ENCODE peak calls at places on chromosomes 13 and 19, in ten cellular contexts. One of them, this sample, is unnamed.

GRCh38 chr13:79385694-79386093 is 20.4 kb downstream of the RBM26 start:
- DNase-seq in progenitor cell of endocrine pancreas: no peak
- DNase-seq in tibial artery: no peak
- DNase-seq in activated T-cell treated with anti-CD3 and anti-CD28 coated beads, Interleukin-2, amount 50 U/mL, for 48 hours: no peak
- DNase-seq in NCI-H2081: no peak
- DNase-seq in GM06990: peak
- DNase-seq in occipital lobe: no peak
- DNase-seq in HTR-8/SVneo: no peak
- DNase-seq in Ammon's horn: no peak
- DNase-seq in psoas muscle: no peak
- DNase-seq in this sample: peak

GRCh38 chr19:10193666-10194499 is 870 bp downstream of the DNMT1 start:
- DNase-seq in HTR-8/SVneo: peak
- DNase-seq in NCI-H2081: peak
- DNase-seq in occipital lobe: no peak
- DNase-seq in GM06990: no peak
- DNase-seq in progenitor cell of endocrine pancreas: peak
- DNase-seq in psoas muscle: no peak
- DNase-seq in tibial artery: no peak
- DNase-seq in activated T-cell treated with anti-CD3 and anti-CD28 coated beads, Interleukin-2, amount 50 U/mL, for 48 hours: no peak
- DNase-seq in Ammon's horn: no peak
- DNase-seq in this sample: no peak

GRCh38 chr19:391726-392374 is 17.1 kb downstream of the C2CD4C start:
- DNase-seq in GM06990: no peak
- DNase-seq in progenitor cell of endocrine pancreas: no peak
- DNase-seq in occipital lobe: no peak
- DNase-seq in tibial artery: no peak
- DNase-seq in Ammon's horn: no peak
- DNase-seq in NCI-H2081: no peak
- DNase-seq in HTR-8/SVneo: no peak
- DNase-seq in activated T-cell treated with anti-CD3 and anti-CD28 coated beads, Interleukin-2, amount 50 U/mL, for 48 hours: no peak
- DNase-seq in psoas muscle: no peak
- DNase-seq in this sample: no peak

GRCh38 chr19:15251010-15251748 is 18.9 kb upstream of the EPHX3 start:
- DNase-seq in Ammon's horn: no peak
- DNase-seq in NCI-H2081: no peak
- DNase-seq in activated T-cell treated with anti-CD3 and anti-CD28 coated beads, Interleukin-2, amount 50 U/mL, for 48 hours: no peak
- DNase-seq in psoas muscle: peak
- DNase-seq in occipital lobe: no peak
- DNase-seq in progenitor cell of endocrine pancreas: no peak
- DNase-seq in GM06990: no peak
- DNase-seq in tibial artery: peak
- DNase-seq in HTR-8/SVneo: no peak
- DNase-seq in this sample: no peak

GRCh38 chr19:57434386-57435061 is 601 bp upstream of the ZNF749 start:
- DNase-seq in activated T-cell treated with anti-CD3 and anti-CD28 coated beads, Interleukin-2, amount 50 U/mL, for 48 hours: no peak
- DNase-seq in occipital lobe: no peak
- DNase-seq in GM06990: no peak
- DNase-seq in NCI-H2081: peak
- DNase-seq in HTR-8/SVneo: peak
- DNase-seq in Ammon's horn: no peak
- DNase-seq in tibial artery: no peak
- DNase-seq in progenitor cell of endocrine pancreas: no peak
- DNase-seq in psoas muscle: no peak
- DNase-seq in this sample: no peak

GRCh38 chr19:11265785-11266236 is 3.5 kb upstream of the DOCK6 start:
- DNase-seq in tibial artery: no peak
- DNase-seq in activated T-cell treated with anti-CD3 and anti-CD28 coated beads, Interleukin-2, amount 50 U/mL, for 48 hours: no peak
- DNase-seq in occipital lobe: no peak
- DNase-seq in Ammon's horn: no peak
- DNase-seq in progenitor cell of endocrine pancreas: no peak
- DNase-seq in HTR-8/SVneo: no peak
- DNase-seq in NCI-H2081: no peak
- DNase-seq in psoas muscle: no peak
- DNase-seq in GM06990: no peak
- DNase-seq in this sample: no peak

GRCh38 chr13:27493981-27494380 is 43.6 kb upstream of the MTIF3 start:
- DNase-seq in psoas muscle: no peak
- DNase-seq in activated T-cell treated with anti-CD3 and anti-CD28 coated beads, Interleukin-2, amount 50 U/mL, for 48 hours: no peak
- DNase-seq in NCI-H2081: no peak
- DNase-seq in occipital lobe: no peak
- DNase-seq in tibial artery: no peak
- DNase-seq in Ammon's horn: no peak
- DNase-seq in progenitor cell of endocrine pancreas: no peak
- DNase-seq in HTR-8/SVneo: no peak
- DNase-seq in GM06990: no peak
- DNase-seq in this sample: no peak

GRCh38 chr19:48856921-48857320 is 11.5 kb downstream of the PLEKHA4 start:
- DNase-seq in activated T-cell treated with anti-CD3 and anti-CD28 coated beads, Interleukin-2, amount 50 U/mL, for 48 hours: no peak
- DNase-seq in GM06990: no peak
- DNase-seq in tibial artery: no peak
- DNase-seq in Ammon's horn: no peak
- DNase-seq in progenitor cell of endocrine pancreas: no peak
- DNase-seq in HTR-8/SVneo: no peak
- DNase-seq in psoas muscle: no peak
- DNase-seq in NCI-H2081: no peak
- DNase-seq in occipital lobe: no peak
- DNase-seq in this sample: no peak

GRCh38 chr19:5397804-5398692 is 57.2 kb upstream of the ZNRF4 start:
- DNase-seq in psoas muscle: no peak
- DNase-seq in Ammon's horn: no peak
- DNase-seq in tibial artery: no peak
- DNase-seq in GM06990: no peak
- DNase-seq in progenitor cell of endocrine pancreas: no peak
- DNase-seq in NCI-H2081: no peak
- DNase-seq in HTR-8/SVneo: no peak
- DNase-seq in occipital lobe: no peak
- DNase-seq in activated T-cell treated with anti-CD3 and anti-CD28 coated beads, Interleukin-2, amount 50 U/mL, for 48 hours: peak
- DNase-seq in this sample: no peak

GRCh38 chr13:42777476-42777875 is 3.9 kb upstream of the FAM216B start:
- DNase-seq in occipital lobe: no peak
- DNase-seq in tibial artery: no peak
- DNase-seq in Ammon's horn: no peak
- DNase-seq in psoas muscle: no peak
- DNase-seq in activated T-cell treated with anti-CD3 and anti-CD28 coated beads, Interleukin-2, amount 50 U/mL, for 48 hours: no peak
- DNase-seq in GM06990: no peak
- DNase-seq in progenitor cell of endocrine pancreas: no peak
- DNase-seq in NCI-H2081: no peak
- DNase-seq in HTR-8/SVneo: no peak
- DNase-seq in this sample: no peak

GRCh38 chr19:52397310-52398090 is at the start of gene ZNF528:
- DNase-seq in tibial artery: peak
- DNase-seq in psoas muscle: peak
- DNase-seq in Ammon's horn: peak
- DNase-seq in occipital lobe: peak
- DNase-seq in progenitor cell of endocrine pancreas: peak
- DNase-seq in GM06990: peak
- DNase-seq in NCI-H2081: peak
- DNase-seq in HTR-8/SVneo: peak
- DNase-seq in activated T-cell treated with anti-CD3 and anti-CD28 coated beads, Interleukin-2, amount 50 U/mL, for 48 hours: peak
- DNase-seq in this sample: peak

GRCh38 chr19:800360-801029 is 3.2 kb downstream of the PTBP1 start:
- DNase-seq in psoas muscle: no peak
- DNase-seq in activated T-cell treated with anti-CD3 and anti-CD28 coated beads, Interleukin-2, amount 50 U/mL, for 48 hours: peak
- DNase-seq in occipital lobe: no peak
- DNase-seq in Ammon's horn: no peak
- DNase-seq in NCI-H2081: no peak
- DNase-seq in progenitor cell of endocrine pancreas: no peak
- DNase-seq in GM06990: no peak
- DNase-seq in HTR-8/SVneo: no peak
- DNase-seq in tibial artery: no peak
- DNase-seq in this sample: no peak

GRCh38 chr13:107374038-107374437 is 806.1 kb upstream of the ARGLU1 start:
- DNase-seq in progenitor cell of endocrine pancreas: no peak
- DNase-seq in NCI-H2081: no peak
- DNase-seq in tibial artery: no peak
- DNase-seq in activated T-cell treated with anti-CD3 and anti-CD28 coated beads, Interleukin-2, amount 50 U/mL, for 48 hours: no peak
- DNase-seq in occipital lobe: no peak
- DNase-seq in psoas muscle: no peak
- DNase-seq in GM06990: no peak
- DNase-seq in Ammon's horn: no peak
- DNase-seq in HTR-8/SVneo: no peak
- DNase-seq in this sample: no peak

GRCh38 chr19:30158067-30158892 is 213.9 kb upstream of the ZNF536 start:
- DNase-seq in HTR-8/SVneo: no peak
- DNase-seq in psoas muscle: peak
- DNase-seq in NCI-H2081: no peak
- DNase-seq in occipital lobe: no peak
- DNase-seq in tibial artery: no peak
- DNase-seq in progenitor cell of endocrine pancreas: no peak
- DNase-seq in activated T-cell treated with anti-CD3 and anti-CD28 coated beads, Interleukin-2, amount 50 U/mL, for 48 hours: no peak
- DNase-seq in GM06990: no peak
- DNase-seq in Ammon's horn: no peak
- DNase-seq in this sample: no peak

GRCh38 chr13:27007166-27007565 is 164.4 kb downstream of the USP12 start:
- DNase-seq in occipital lobe: peak
- DNase-seq in HTR-8/SVneo: no peak
- DNase-seq in Ammon's horn: peak
- DNase-seq in NCI-H2081: peak
- DNase-seq in progenitor cell of endocrine pancreas: no peak
- DNase-seq in activated T-cell treated with anti-CD3 and anti-CD28 coated beads, Interleukin-2, amount 50 U/mL, for 48 hours: peak
- DNase-seq in GM06990: no peak
- DNase-seq in psoas muscle: no peak
- DNase-seq in tibial artery: no peak
- DNase-seq in this sample: no peak

GRCh38 chr19:30648321-30648720 is 276.1 kb downstream of the ZNF536 start:
- DNase-seq in NCI-H2081: no peak
- DNase-seq in HTR-8/SVneo: no peak
- DNase-seq in tibial artery: no peak
- DNase-seq in activated T-cell treated with anti-CD3 and anti-CD28 coated beads, Interleukin-2, amount 50 U/mL, for 48 hours: no peak
- DNase-seq in GM06990: no peak
- DNase-seq in Ammon's horn: peak
- DNase-seq in psoas muscle: no peak
- DNase-seq in occipital lobe: no peak
- DNase-seq in progenitor cell of endocrine pancreas: no peak
- DNase-seq in this sample: no peak

GRCh38 chr13:94433055-94433947 is 46.2 kb downstream of the DCT start:
- DNase-seq in occipital lobe: no peak
- DNase-seq in tibial artery: no peak
- DNase-seq in NCI-H2081: peak
- DNase-seq in GM06990: no peak
- DNase-seq in activated T-cell treated with anti-CD3 and anti-CD28 coated beads, Interleukin-2, amount 50 U/mL, for 48 hours: peak
- DNase-seq in psoas muscle: peak
- DNase-seq in progenitor cell of endocrine pancreas: no peak
- DNase-seq in Ammon's horn: no peak
- DNase-seq in HTR-8/SVneo: no peak
- DNase-seq in this sample: no peak

GRCh38 chr19:17023805-17024204 is 2.8 kb downstream of the CPAMD8 start:
- DNase-seq in tibial artery: no peak
- DNase-seq in HTR-8/SVneo: no peak
- DNase-seq in activated T-cell treated with anti-CD3 and anti-CD28 coated beads, Interleukin-2, amount 50 U/mL, for 48 hours: no peak
- DNase-seq in psoas muscle: no peak
- DNase-seq in GM06990: no peak
- DNase-seq in occipital lobe: no peak
- DNase-seq in Ammon's horn: no peak
- DNase-seq in NCI-H2081: no peak
- DNase-seq in progenitor cell of endocrine pancreas: no peak
- DNase-seq in this sample: no peak

GRCh38 chr13:44605711-44606110 is 29.6 kb upstream of the TSC22D1 start:
- DNase-seq in Ammon's horn: no peak
- DNase-seq in tibial artery: no peak
- DNase-seq in GM06990: no peak
- DNase-seq in NCI-H2081: no peak
- DNase-seq in occipital lobe: no peak
- DNase-seq in activated T-cell treated with anti-CD3 and anti-CD28 coated beads, Interleukin-2, amount 50 U/mL, for 48 hours: no peak
- DNase-seq in progenitor cell of endocrine pancreas: no peak
- DNase-seq in psoas muscle: no peak
- DNase-seq in HTR-8/SVneo: no peak
- DNase-seq in this sample: no peak

GRCh38 chr19:47765522-47766358 is 12.8 kb upstream of the SELENOW start:
- DNase-seq in progenitor cell of endocrine pancreas: peak
- DNase-seq in activated T-cell treated with anti-CD3 and anti-CD28 coated beads, Interleukin-2, amount 50 U/mL, for 48 hours: peak
- DNase-seq in HTR-8/SVneo: peak
- DNase-seq in Ammon's horn: peak
- DNase-seq in tibial artery: peak
- DNase-seq in NCI-H2081: peak
- DNase-seq in GM06990: no peak
- DNase-seq in occipital lobe: no peak
- DNase-seq in psoas muscle: peak
- DNase-seq in this sample: no peak

GRCh38 chr13:110575322-110576069 is 14.0 kb upstream of the RAB20 start:
- DNase-seq in Ammon's horn: peak
- DNase-seq in psoas muscle: peak
- DNase-seq in activated T-cell treated with anti-CD3 and anti-CD28 coated beads, Interleukin-2, amount 50 U/mL, for 48 hours: peak
- DNase-seq in GM06990: peak
- DNase-seq in progenitor cell of endocrine pancreas: no peak
- DNase-seq in tibial artery: no peak
- DNase-seq in HTR-8/SVneo: no peak
- DNase-seq in occipital lobe: no peak
- DNase-seq in NCI-H2081: no peak
- DNase-seq in this sample: peak

GRCh38 chr13:94305934-94306333 is 173.5 kb downstream of the DCT start:
- DNase-seq in Ammon's horn: no peak
- DNase-seq in tibial artery: no peak
- DNase-seq in progenitor cell of endocrine pancreas: no peak
- DNase-seq in psoas muscle: no peak
- DNase-seq in occipital lobe: no peak
- DNase-seq in NCI-H2081: no peak
- DNase-seq in HTR-8/SVneo: no peak
- DNase-seq in GM06990: no peak
- DNase-seq in activated T-cell treated with anti-CD3 and anti-CD28 coated beads, Interleukin-2, amount 50 U/mL, for 48 hours: no peak
- DNase-seq in this sample: no peak

GRCh38 chr13:108561152-108561551 is 68.3 kb upstream of the MYO16 start:
- DNase-seq in GM06990: no peak
- DNase-seq in tibial artery: no peak
- DNase-seq in Ammon's horn: no peak
- DNase-seq in activated T-cell treated with anti-CD3 and anti-CD28 coated beads, Interleukin-2, amount 50 U/mL, for 48 hours: no peak
- DNase-seq in occipital lobe: no peak
- DNase-seq in NCI-H2081: peak
- DNase-seq in psoas muscle: no peak
- DNase-seq in HTR-8/SVneo: no peak
- DNase-seq in progenitor cell of endocrine pancreas: no peak
- DNase-seq in this sample: no peak

GRCh38 chr19:10364644-10365043 is 15.7 kb downstream of the TYK2 start:
- DNase-seq in HTR-8/SVneo: no peak
- DNase-seq in NCI-H2081: no peak
- DNase-seq in tibial artery: no peak
- DNase-seq in activated T-cell treated with anti-CD3 and anti-CD28 coated beads, Interleukin-2, amount 50 U/mL, for 48 hours: no peak
- DNase-seq in progenitor cell of endocrine pancreas: no peak
- DNase-seq in psoas muscle: no peak
- DNase-seq in occipital lobe: no peak
- DNase-seq in GM06990: no peak
- DNase-seq in Ammon's horn: peak
- DNase-seq in this sample: no peak

GRCh38 chr19:19146000-19146608 is 7.8 kb upstream of the TMEM161A start:
- DNase-seq in NCI-H2081: peak
- DNase-seq in progenitor cell of endocrine pancreas: peak
- DNase-seq in occipital lobe: peak
- DNase-seq in psoas muscle: peak
- DNase-seq in Ammon's horn: peak
- DNase-seq in GM06990: peak
- DNase-seq in tibial artery: peak
- DNase-seq in activated T-cell treated with anti-CD3 and anti-CD28 coated beads, Interleukin-2, amount 50 U/mL, for 48 hours: peak
- DNase-seq in HTR-8/SVneo: peak
- DNase-seq in this sample: no peak

GRCh38 chr19:4018140-4018613 is 10.6 kb downstream of the PIAS4 start:
- DNase-seq in GM06990: no peak
- DNase-seq in HTR-8/SVneo: no peak
- DNase-seq in Ammon's horn: peak
- DNase-seq in progenitor cell of endocrine pancreas: no peak
- DNase-seq in occipital lobe: peak
- DNase-seq in tibial artery: no peak
- DNase-seq in NCI-H2081: no peak
- DNase-seq in activated T-cell treated with anti-CD3 and anti-CD28 coated beads, Interleukin-2, amount 50 U/mL, for 48 hours: no peak
- DNase-seq in psoas muscle: no peak
- DNase-seq in this sample: no peak

GRCh38 chr13:113976711-113977684 is 3.1 kb upstream of the C13orf46 start:
- DNase-seq in activated T-cell treated with anti-CD3 and anti-CD28 coated beads, Interleukin-2, amount 50 U/mL, for 48 hours: no peak
- DNase-seq in NCI-H2081: no peak
- DNase-seq in tibial artery: peak
- DNase-seq in GM06990: no peak
- DNase-seq in psoas muscle: peak
- DNase-seq in progenitor cell of endocrine pancreas: no peak
- DNase-seq in occipital lobe: no peak
- DNase-seq in Ammon's horn: no peak
- DNase-seq in HTR-8/SVneo: peak
- DNase-seq in this sample: no peak

GRCh38 chr19:49553451-49554271 is 25.9 kb downstream of the RCN3 start:
- DNase-seq in tibial artery: no peak
- DNase-seq in activated T-cell treated with anti-CD3 and anti-CD28 coated beads, Interleukin-2, amount 50 U/mL, for 48 hours: peak
- DNase-seq in GM06990: no peak
- DNase-seq in occipital lobe: no peak
- DNase-seq in progenitor cell of endocrine pancreas: no peak
- DNase-seq in HTR-8/SVneo: no peak
- DNase-seq in NCI-H2081: no peak
- DNase-seq in psoas muscle: no peak
- DNase-seq in Ammon's horn: no peak
- DNase-seq in this sample: no peak